ENCODE peak calls at places on chromosome 14, in seven cellular contexts. A is lower leg skin; Q is lung; W is A549; M is CD8-positive, alpha-beta T cell; K is neural crest cell; J is lower lobe of right lung. I is an unnamed sample.

GRCh38 chr14:60252630-60253029 is 3.6 kb downstream of the PPM1A start:
- DNase-seq in A (no peak), Q (no peak), W (no peak), M (no peak), K (no peak), J (no peak), I (no peak)

GRCh38 chr14:59126714-59127436 is 61.6 kb upstream of the DAAM1 start:
- DNase-seq in A (peak), Q (no peak), W (peak), M (no peak), K (peak), J (no peak), I (peak)

GRCh38 chr14:35352274-35353233 is 52.0 kb downstream of the NFKBIA start:
- DNase-seq in A (no peak), Q (no peak), W (no peak), M (no peak), K (no peak), J (peak), I (peak)

GRCh38 chr14:68473794-68474193 is 319.1 kb downstream of the ZFP36L1 start:
- DNase-seq in A (no peak), Q (no peak), W (no peak), M (no peak), K (no peak), J (no peak), I (no peak)

GRCh38 chr14:70714055-70714550 is 72.4 kb downstream of the TTC9 start:
- DNase-seq in A (no peak), Q (no peak), W (peak), M (peak), K (peak), J (no peak), I (peak)

GRCh38 chr14:73463411-73463810 is 5.1 kb upstream of the NUMB start:
- DNase-seq in A (peak), Q (peak), W (no peak), M (no peak), K (no peak), J (peak), I (no peak)

GRCh38 chr14:106837870-106838269 is 1311.5 kb downstream of the TMEM121 start:
- DNase-seq in A (no peak), Q (no peak), W (no peak), M (no peak), K (no peak), J (no peak), I (no peak)

GRCh38 chr14:103688906-103689902 is 26.0 kb downstream of the XRCC3 start:
- DNase-seq in A (no peak), Q (peak), W (no peak), M (no peak), K (no peak), J (peak), I (no peak)

GRCh38 chr14:100825691-100826331 is at the start of gene MEG3:
- DNase-seq in A (peak), Q (no peak), W (peak), M (no peak), K (no peak), J (no peak), I (no peak)

GRCh38 chr14:87494010-87494409 is 499.0 kb downstream of the GALC start:
- DNase-seq in A (no peak), Q (no peak), W (no peak), M (no peak), K (no peak), J (no peak), I (no peak)

GRCh38 chr14:54642121-54642520 is 75.2 kb downstream of the SAMD4A start:
- DNase-seq in A (no peak), Q (no peak), W (no peak), M (no peak), K (no peak), J (no peak), I (no peak)

GRCh38 chr14:30748343-30748742 is 126.0 kb upstream of the COCH start:
- DNase-seq in A (no peak), Q (no peak), W (no peak), M (no peak), K (no peak), J (no peak), I (no peak)

GRCh38 chr14:30251557-30252100 is 307.3 kb upstream of the G2E3 start:
- DNase-seq in A (no peak), Q (no peak), W (no peak), M (no peak), K (no peak), J (no peak), I (no peak)

GRCh38 chr14:25836647-25837046 is 761.2 kb downstream of the NOVA1 start:
- DNase-seq in A (no peak), Q (no peak), W (no peak), M (no peak), K (no peak), J (no peak), I (no peak)
- TF ChIP-seq CTCF in A (no peak), Q (no peak), W (no peak), M (no peak), K (no peak), J (no peak), I (no peak)

GRCh38 chr14:82861321-82861720 is 1327.7 kb upstream of the SEL1L start:
- DNase-seq in A (no peak), Q (no peak), W (no peak), M (no peak), K (no peak), J (no peak), I (no peak)

GRCh38 chr14:82854851-82855250 is 1321.2 kb upstream of the SEL1L start:
- DNase-seq in A (no peak), Q (no peak), W (no peak), M (no peak), K (no peak), J (no peak), I (no peak)

GRCh38 chr14:82854131-82854530 is 1320.5 kb upstream of the SEL1L start:
- DNase-seq in A (no peak), Q (no peak), W (no peak), M (no peak), K (no peak), J (no peak), I (no peak)

DNA sequence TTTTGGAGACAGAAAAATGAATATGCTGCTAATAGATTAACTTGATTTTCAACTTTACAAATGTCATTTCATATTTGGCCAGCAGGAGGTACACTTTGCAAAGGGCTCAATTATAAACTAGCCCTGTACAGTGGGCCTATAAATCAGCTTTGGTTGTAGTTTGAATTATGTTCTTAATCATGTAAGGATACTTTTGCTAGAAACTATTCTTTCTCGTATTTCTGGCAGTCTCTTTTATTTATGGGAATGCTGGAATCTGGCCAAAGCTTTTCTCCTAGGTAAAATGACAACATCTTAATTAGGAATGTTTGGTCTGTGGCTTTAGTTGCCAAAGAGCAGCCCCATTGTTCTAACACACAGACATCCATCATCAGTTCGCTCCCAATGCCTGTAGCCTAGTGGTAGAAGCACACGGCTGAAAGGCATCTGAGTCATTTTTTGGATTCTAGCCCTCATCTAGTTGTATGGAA is 1322.3 kb upstream of the SEL1L start:
- DNase-seq in A (no peak), Q (no peak), W (no peak), M (no peak), K (no peak), J (no peak), I (no peak)
- TF ChIP-seq CTCF in A (no peak), Q (no peak), W (no peak), M (no peak), K (peak), J (peak), I (peak)

GRCh38 chr14:63493246-63493645 is 49.9 kb downstream of the PPP2R5E start:
- DNase-seq in A (no peak), Q (no peak), W (no peak), M (no peak), K (no peak), J (no peak), I (peak)
- TF ChIP-seq CTCF in A (no peak), Q (no peak), W (peak), M (no peak), K (no peak), J (no peak), I (no peak)

DNA sequence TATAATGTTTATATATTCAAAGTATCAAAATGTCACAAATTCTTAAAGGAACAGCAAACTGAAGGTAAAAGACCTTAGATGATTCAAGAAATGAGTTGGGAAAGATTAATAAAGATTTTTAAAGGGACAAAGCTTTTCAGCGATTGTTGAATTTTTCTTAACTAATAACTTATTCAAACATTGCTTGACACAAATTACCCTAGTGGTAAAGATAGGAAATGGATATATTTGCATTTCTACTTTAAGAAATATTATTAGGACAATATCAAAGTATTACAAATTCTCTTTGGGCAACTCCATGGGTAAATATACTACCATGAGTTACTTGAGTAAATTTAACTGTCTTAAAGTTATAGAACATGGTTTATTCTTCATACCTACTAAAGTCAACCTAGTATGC is 266.0 kb upstream of the GARIN2 start:
- DNase-seq in A (no peak), Q (no peak), W (no peak), M (no peak), K (no peak), J (no peak), I (no peak)
- TF ChIP-seq CTCF in A (no peak), Q (no peak), W (no peak), M (no peak), K (peak), J (no peak), I (no peak)

GRCh38 chr14:38210168-38210567 is 2.5 kb downstream of the SSTR1 start:
- DNase-seq in A (no peak), Q (no peak), W (no peak), M (no peak), K (no peak), J (peak), I (no peak)

GRCh38 chr14:38209572-38210159 is 2.0 kb downstream of the SSTR1 start:
- DNase-seq in A (no peak), Q (no peak), W (no peak), M (no peak), K (no peak), J (peak), I (no peak)

GRCh38 chr14:38211258-38211735 is 3.6 kb downstream of the SSTR1 start:
- DNase-seq in A (no peak), Q (no peak), W (no peak), M (no peak), K (no peak), J (no peak), I (peak)

GRCh38 chr14:38208825-38209562 is 1.3 kb downstream of the SSTR1 start:
- DNase-seq in A (no peak), Q (no peak), W (no peak), M (no peak), K (no peak), J (peak), I (peak)

DNA sequence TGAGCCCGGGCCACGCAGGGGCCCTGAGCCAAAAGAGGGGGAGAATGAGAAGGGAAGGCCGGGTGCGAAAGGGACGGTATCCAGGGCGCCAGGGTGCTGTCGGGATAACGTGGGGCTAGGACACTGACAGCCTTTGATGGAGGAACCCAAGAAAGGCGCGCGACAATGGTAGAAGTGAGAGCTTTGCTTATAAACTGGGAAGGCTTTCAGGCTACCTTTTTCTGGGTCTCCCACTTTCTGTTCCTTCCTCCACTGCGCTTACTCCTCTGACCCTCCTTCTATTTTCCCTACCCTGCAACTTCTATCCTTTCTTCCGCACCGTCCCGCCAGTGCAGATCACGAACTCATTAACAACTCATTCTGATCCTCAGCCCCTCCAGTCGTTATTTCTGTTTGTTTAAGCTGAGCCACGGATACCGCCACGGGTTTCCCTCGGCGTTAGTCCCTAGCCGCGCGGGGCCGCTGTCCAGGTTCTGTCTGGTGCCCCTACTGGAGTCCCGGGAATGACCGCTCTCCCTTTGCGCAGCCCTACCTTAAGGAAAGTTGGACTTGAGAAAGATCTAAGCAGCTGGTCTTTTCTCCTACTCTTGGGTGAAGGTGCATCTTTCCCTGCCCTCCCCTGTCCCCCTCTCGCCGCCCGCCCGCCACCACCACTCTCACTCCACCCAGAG is 3.0 kb downstream of the SSTR1 start:
- DNase-seq in A (no peak), Q (no peak), W (no peak), M (no peak), K (no peak), J (no peak), I (peak)
- TF ChIP-seq CTCF in A (no peak), Q (no peak), W (no peak), M (no peak), K (peak), J (peak), I (no peak)

GRCh38 chr14:23481362-23481970 is 12.0 kb downstream of the NGDN start:
- DNase-seq in A (no peak), Q (no peak), W (no peak), M (no peak), K (peak), J (no peak), I (peak)

GRCh38 chr14:23482814-23483128 is 13.3 kb downstream of the NGDN start:
- DNase-seq in A (no peak), Q (no peak), W (no peak), M (no peak), K (no peak), J (no peak), I (no peak)

GRCh38 chr14:23483216-23483854 is 13.8 kb downstream of the NGDN start:
- DNase-seq in A (no peak), Q (no peak), W (peak), M (no peak), K (peak), J (no peak), I (peak)

GRCh38 chr14:23485311-23485710 is 15.8 kb downstream of the NGDN start:
- DNase-seq in A (no peak), Q (no peak), W (no peak), M (no peak), K (no peak), J (no peak), I (no peak)

DNA sequence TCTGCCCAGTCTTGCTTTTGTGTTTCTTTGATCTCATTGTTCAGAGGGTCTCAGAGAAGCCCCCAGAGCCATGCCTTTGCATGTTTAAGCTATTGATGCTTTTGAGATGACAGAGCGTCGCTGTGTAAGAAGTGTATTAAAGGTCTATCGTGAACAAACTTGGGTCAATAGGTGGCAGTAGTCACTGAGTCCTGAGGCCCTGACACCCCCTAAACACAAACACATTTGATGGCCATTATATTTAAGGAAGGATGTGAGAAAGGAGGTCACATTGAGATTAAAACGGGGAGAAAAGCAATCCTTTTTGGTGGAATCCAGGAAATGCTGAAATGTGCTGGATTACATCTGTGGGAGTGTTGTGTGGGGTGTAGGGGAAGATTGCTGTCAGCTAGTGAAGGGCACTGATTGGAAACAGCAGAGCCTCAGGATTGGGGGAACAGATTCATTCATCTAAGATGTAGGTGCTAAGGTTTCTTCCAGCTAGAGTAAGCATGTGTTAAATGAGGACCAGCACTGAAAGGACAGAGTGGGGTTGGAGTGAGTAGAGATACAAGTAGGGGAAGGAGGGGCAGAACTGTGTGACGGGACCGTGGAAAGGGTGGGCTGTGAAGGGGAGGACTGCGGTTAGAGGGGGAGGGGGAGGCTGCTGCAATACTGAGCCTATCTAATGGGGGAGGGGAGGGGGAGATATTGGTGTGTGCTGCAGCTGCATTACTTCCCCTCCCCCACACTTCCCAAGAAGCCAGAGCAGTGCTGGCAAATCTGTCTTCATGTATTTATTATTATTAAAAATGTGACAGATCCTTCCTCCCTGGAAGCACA is 12.7 kb downstream of the NGDN start:
- DNase-seq in A (no peak), Q (no peak), W (no peak), M (no peak), K (no peak), J (no peak), I (no peak)
- TF ChIP-seq CTCF in A (no peak), Q (no peak), W (no peak), M (no peak), K (no peak), J (no peak), I (no peak)

GRCh38 chr14:98122527-98122926 is 1149.5 kb downstream of the BCL11B start:
- DNase-seq in A (no peak), Q (no peak), W (no peak), M (no peak), K (no peak), J (no peak), I (no peak)
- TF ChIP-seq CTCF in A (no peak), Q (no peak), W (no peak), M (no peak), K (no peak), J (no peak), I (no peak)